ENCODE peak calls at places on chromosomes 1 and 21, in six cellular contexts. E is small intestine, U is endodermal cell, G is heart right ventricle, O is Peyer's patch, C is WERI-Rb-1. N is an unnamed sample.

GRCh38 chr1:228391411-228392020 is 15.1 kb downstream of the TRIM11 start:
- DNase-seq in G (peak; percentile 7), C (no peak), U (no peak), E (no peak), O (peak; percentile 37), N (peak; percentile 45)

GRCh38 chr1:101929343-101929742 is 67.4 kb downstream of the OLFM3 start:
- DNase-seq in U (no peak), O (no peak), G (no peak), E (no peak), C (no peak), N (no peak)

GRCh38 chr21:31612889-31613785 is 46.4 kb upstream of the SOD1 start:
- DNase-seq in C (peak; percentile 53), U (no peak), E (no peak), O (no peak), G (no peak), N (no peak)

GRCh38 chr1:210826686-210827085 is 307.3 kb downstream of the KCNH1 start:
- DNase-seq in C (no peak), G (no peak), O (no peak), E (no peak), U (no peak), N (no peak)

GRCh38 chr1:109802136-109802900 is 38.6 kb upstream of the EPS8L3 start:
- DNase-seq in O (no peak), E (peak; percentile 31), C (no peak), G (no peak), U (peak; percentile 38), N (no peak)

GRCh38 chr1:96643519-96643918 is 78.1 kb upstream of the PTBP2 start:
- DNase-seq in G (no peak), C (no peak), U (no peak), O (no peak), E (no peak), N (no peak)

GRCh38 chr1:15141933-15142647 is 11.5 kb upstream of the TMEM51 start:
- DNase-seq in O (no peak), E (no peak), C (no peak), G (peak; percentile 33), U (no peak), N (no peak)

GRCh38 chr21:29194847-29195246 is 64.4 kb downstream of the MAP3K7CL start:
- DNase-seq in E (no peak), C (no peak), G (no peak), U (no peak), O (no peak), N (peak; percentile 6)

GRCh38 chr1:115949156-115949555 is 27.2 kb upstream of the SLC22A15 start:
- DNase-seq in G (no peak), U (no peak), E (no peak), O (no peak), C (no peak), N (no peak)

GRCh38 chr1:65056234-65056633 is 89.9 kb upstream of the JAK1 start:
- DNase-seq in G (no peak), E (no peak), O (no peak), U (no peak), C (no peak), N (no peak)

GRCh38 chr1:204083491-204083890 is 10.6 kb downstream of the SOX13 start:
- DNase-seq in G (no peak), O (no peak), C (no peak), U (no peak), E (no peak), N (no peak)

GRCh38 chr1:179229214-179230140 is at the start of gene ABL2:
- DNase-seq in E (peak; percentile 35), U (peak; percentile 92), C (peak; percentile 75), O (peak; percentile 66), G (peak; percentile 50), N (peak; percentile 94)

GRCh38 chr1:111489604-111490003 is 13.8 kb downstream of the ADORA3 start:
- DNase-seq in O (no peak), U (no peak), C (no peak), G (no peak), E (no peak), N (no peak)

GRCh38 chr21:30209571-30209970 is 6.3 kb downstream of the CLDN8 start:
- DNase-seq in O (no peak), U (peak; percentile 63), G (no peak), E (no peak), C (no peak), N (peak; percentile 2)

GRCh38 chr1:232600430-232601258 is 29.3 kb downstream of the SIPA1L2 start:
- DNase-seq in U (no peak), E (no peak), O (no peak), C (no peak), G (no peak), N (peak; percentile 37)

GRCh38 chr1:12081648-12082396 is 18.7 kb downstream of the TNFRSF8 start:
- DNase-seq in E (no peak), O (no peak), C (no peak), G (no peak), U (no peak), N (peak; percentile 19)

GRCh38 chr1:193156117-193156825 is 30.1 kb downstream of the B3GALT2 start:
- DNase-seq in C (no peak), E (peak; percentile 31), O (no peak), U (no peak), G (no peak), N (no peak)

GRCh38 chr21:45877821-45878469 is 103.6 kb upstream of the COL6A1 start:
- DNase-seq in E (no peak), C (no peak), O (peak; percentile 18), U (no peak), G (no peak), N (no peak)

GRCh38 chr21:36909901-36910561 is 56.4 kb downstream of the HLCS start:
- DNase-seq in O (no peak), E (peak; percentile 91), U (no peak), C (no peak), G (no peak), N (no peak)

GRCh38 chr1:225774276-225775147 is 3.1 kb upstream of the SRP9 start:
- DNase-seq in O (no peak), C (no peak), E (no peak), G (no peak), U (no peak), N (no peak)

GRCh38 chr1:56967900-56968832 is 2.4 kb upstream of the C8B start:
- DNase-seq in O (no peak), E (peak; percentile 75), U (peak; percentile 92), G (peak; percentile 23), C (peak; percentile 58), N (peak; percentile 84)

GRCh38 chr1:62573675-62574074 is 23.6 kb upstream of the ANGPTL3 start:
- DNase-seq in E (no peak), G (no peak), O (no peak), U (no peak), C (no peak), N (no peak)

GRCh38 chr1:12127206-12127810 is 39.5 kb upstream of the TNFRSF1B start:
- DNase-seq in E (no peak), U (no peak), O (no peak), C (no peak), G (no peak), N (no peak)

GRCh38 chr1:177928194-177928593 is 41.7 kb downstream of the SEC16B start:
- DNase-seq in G (no peak), E (no peak), U (peak; percentile 60), C (no peak), O (no peak), N (no peak)

GRCh38 chr1:94247146-94248094 is 10.0 kb upstream of the ARHGAP29 start:
- DNase-seq in U (peak; percentile 95), C (peak; percentile 87), G (peak; percentile 89), O (peak; percentile 83), E (peak; percentile 69), N (peak; percentile 95)

GRCh38 chr1:121595089-121595488 is 410.3 kb downstream of the SRGAP2C start:
- DNase-seq in E (peak; percentile 38), C (no peak), O (no peak), G (no peak), U (no peak), N (no peak)

GRCh38 chr21:15729674-15730483 is at the start of gene USP25:
- DNase-seq in O (peak; percentile 97), G (peak; percentile 95), U (peak; percentile 96), E (peak; percentile 93), C (peak; percentile 88), N (peak; percentile 98)

GRCh38 chr1:116460261-116460660 is 87.2 kb downstream of the ATP1A1 start:
- DNase-seq in U (no peak), G (no peak), C (no peak), O (no peak), E (no peak), N (no peak)

GRCh38 chr1:170707959-170708666 is 44.2 kb downstream of the PRRX1 start:
- DNase-seq in U (no peak), O (no peak), G (no peak), E (no peak), C (no peak), N (no peak)

GRCh38 chr1:172778461-172779455 is 119.9 kb downstream of the FASLG start:
- DNase-seq in C (no peak), O (no peak), U (no peak), E (peak; percentile 6), G (no peak), N (no peak)

GRCh38 chr1:201346337-201346939 is 31.0 kb downstream of the TNNT2 start:
- DNase-seq in O (peak; percentile 44), E (peak; percentile 64), G (no peak), U (peak; percentile 93), C (peak; percentile 85), N (peak; percentile 78)

DNA sequence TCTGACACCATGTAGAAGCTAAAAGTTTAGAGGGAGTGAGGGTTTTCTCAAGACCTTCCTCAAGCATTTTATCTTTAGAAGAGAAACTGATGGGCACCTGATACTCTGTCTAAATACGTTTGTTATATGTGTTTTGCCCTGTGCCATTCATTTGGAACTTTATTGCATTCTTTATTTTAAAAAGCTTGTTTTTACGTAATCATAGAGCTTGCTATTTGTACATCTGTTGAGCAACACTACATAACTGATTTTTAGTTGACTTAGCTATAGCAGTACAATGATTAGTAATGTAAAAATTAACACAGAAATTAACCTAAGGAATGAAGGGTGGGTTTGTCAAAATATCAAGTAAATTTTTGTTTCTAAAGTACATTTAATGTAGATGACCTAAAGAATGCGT is 88.5 kb downstream of the RUNX3 start:
- DNase-seq in E (no peak), U (no peak), O (no peak), C (no peak), G (no peak), N (no peak)
- H3K4me3 ChIP-seq in E (no peak overlapping the region), U (no peak overlapping the region), O (no peak overlapping the region), C (no peak overlapping the region), G (no peak overlapping the region), N (no peak overlapping the region)

DNA sequence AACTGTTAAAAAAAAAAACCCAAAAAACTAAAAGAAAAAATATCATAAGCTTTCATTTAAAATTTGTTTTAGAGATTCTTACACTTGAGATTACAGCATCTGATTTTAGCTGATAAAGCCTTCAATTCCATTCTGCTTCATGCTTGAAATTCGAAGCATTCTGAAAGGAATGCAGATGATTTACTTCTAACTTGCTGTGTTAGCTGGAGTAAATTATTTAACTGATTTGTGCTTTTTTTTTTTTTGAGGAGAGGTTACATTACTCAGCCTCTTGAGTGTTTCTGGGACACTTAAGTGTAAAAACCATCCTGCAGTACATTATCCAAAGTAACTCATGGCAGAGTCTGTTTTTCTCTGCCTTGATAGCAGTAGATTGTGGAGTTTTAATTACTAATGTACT is 4.5 kb upstream of the TRIM67 start:
- DNase-seq in G (no peak), O (no peak), C (no peak), E (no peak), U (no peak), N (no peak)
- H3K27me3 ChIP-seq in G (peaks cover 28% of the 10 kb centered on the region), O (no peaks in the 10 kb centered on the region), C (no peaks in the 10 kb centered on the region), E (peaks cover 4% of the 10 kb centered on the region), U (peaks cover 48% of the 10 kb centered on the region), N (peaks cover 34% of the 10 kb centered on the region)

GRCh38 chr21:38659936-38660332 is 145.8 kb upstream of the ETS2 start:
- DNase-seq in G (no peak), U (no peak), E (no peak), O (no peak), C (no peak), N (peak; percentile 62)
- H3K4me3 ChIP-seq in G (peak overlapping the region; percentile 53), U (no peak overlapping the region), E (peak overlapping the region; percentile 54), O (peak overlapping the region; percentile 33), C (peak overlapping the region; percentile 49), N (peak overlapping the region; percentile 58)

GRCh38 chr21:35326677-35327076 is 277.6 kb upstream of the RUNX1 start:
- DNase-seq in G (no peak), U (no peak), O (no peak), C (no peak), E (peak; percentile 14), N (no peak)
- H3K27me3 ChIP-seq in G (peaks cover 6% of the 10 kb centered on the region), U (no peaks in the 10 kb centered on the region), O (no peaks in the 10 kb centered on the region), C (peaks cover 90% of the 10 kb centered on the region), E (no peaks in the 10 kb centered on the region), N (no peaks in the 10 kb centered on the region)